ENCODE peak calls at places on chromosomes 2 and 18, in nine cellular contexts. R, O, G, P, I, U, M, Y and N are unnamed samples.

GRCh38 chr2:239544846-239545465 is 144.1 kb upstream of the HDAC4 start:
- DNase-seq in M (no peak), G (no peak), R (no peak), Y (no peak), I (no peak), U (no peak), P (peak), O (no peak), N (no peak)

GRCh38 chr2:128781888-128782385 is 463.3 kb upstream of the HS6ST1 start:
- DNase-seq in P (no peak), I (peak), G (no peak), R (no peak), U (no peak), Y (no peak), M (no peak), O (no peak), N (no peak)

GRCh38 chr18:9782073-9782857 is 74.2 kb downstream of the RAB31 start:
- DNase-seq in O (no peak), Y (no peak), U (no peak), R (no peak), P (no peak), I (peak), G (peak), M (no peak), N (no peak)

GRCh38 chr2:90207454-90208058 is 1516.1 kb downstream of the RPIA start:
- DNase-seq in U (no peak), I (no peak), Y (no peak), O (no peak), P (no peak), R (no peak), M (no peak), G (peak), N (no peak)

GRCh38 chr2:111706481-111707001 is 177.5 kb downstream of the ANAPC1 start:
- DNase-seq in O (no peak), M (no peak), R (no peak), G (no peak), P (no peak), U (no peak), I (no peak), Y (no peak), N (no peak)

GRCh38 chr18:31030574-31031278 is 11.8 kb downstream of the DSC3 start:
- DNase-seq in Y (no peak), P (no peak), R (no peak), I (no peak), M (no peak), U (no peak), G (no peak), O (no peak), N (no peak)

GRCh38 chr2:157420771-157421323 is 23.0 kb downstream of the CYTIP start:
- DNase-seq in I (no peak), M (no peak), R (no peak), O (no peak), G (peak), Y (no peak), P (no peak), U (no peak), N (no peak)

GRCh38 chr2:66596229-66596628 is 161.3 kb downstream of the MEIS1 start:
- DNase-seq in P (no peak), G (no peak), M (no peak), O (no peak), I (no peak), U (no peak), R (no peak), Y (no peak), N (no peak)

GRCh38 chr18:48893559-48894265 is 57.1 kb downstream of the SMAD7 start:
- DNase-seq in R (no peak), U (no peak), G (no peak), M (no peak), O (no peak), P (no peak), Y (peak), I (no peak), N (no peak)

GRCh38 chr2:128640166-128640846 is 321.6 kb upstream of the HS6ST1 start:
- DNase-seq in U (no peak), O (no peak), I (no peak), M (no peak), G (no peak), R (no peak), P (no peak), Y (no peak), N (no peak)

GRCh38 chr2:112885503-112885897 is 25.5 kb upstream of the IL37 start:
- DNase-seq in O (no peak), I (no peak), G (no peak), P (no peak), R (no peak), Y (no peak), M (no peak), U (no peak), N (no peak)

GRCh38 chr2:23436346-23437099 is 51.5 kb downstream of the KLHL29 start:
- DNase-seq in O (no peak), G (no peak), M (no peak), P (no peak), U (no peak), Y (no peak), R (no peak), I (no peak), N (no peak)

GRCh38 chr2:66509326-66509811 is 74.4 kb downstream of the MEIS1 start:
- DNase-seq in O (no peak), U (peak), M (no peak), I (no peak), R (no peak), P (no peak), G (no peak), Y (no peak), N (no peak)

GRCh38 chr2:132489150-132489549 is 72.5 kb downstream of the GPR39 start:
- DNase-seq in R (no peak), G (no peak), M (no peak), P (no peak), O (no peak), I (no peak), Y (peak), U (no peak), N (no peak)

GRCh38 chr2:237705225-237705524 is 77.8 kb downstream of the LRRFIP1 start:
- DNase-seq in I (no peak), M (no peak), Y (no peak), U (no peak), P (no peak), O (no peak), R (no peak), G (no peak), N (no peak)

GRCh38 chr2:11344956-11345671 is 678 bp upstream of the ROCK2 start:
- DNase-seq in O (peak), P (no peak), M (peak), R (peak), U (peak), Y (peak), I (peak), G (peak), N (peak)

GRCh38 chr2:30233142-30233961 is 2.0 kb downstream of the LBH start:
- DNase-seq in R (no peak), G (no peak), P (no peak), U (no peak), M (peak), Y (no peak), I (no peak), O (no peak), N (no peak)

GRCh38 chr2:240224676-240225075 is 84.2 kb upstream of the OTOS start:
- DNase-seq in U (no peak), I (no peak), R (no peak), O (no peak), Y (no peak), P (no peak), G (no peak), M (no peak), N (no peak)

GRCh38 chr2:174343638-174344455 is 9.1 kb downstream of the SP9 start:
- DNase-seq in R (no peak), Y (peak), U (no peak), O (no peak), G (no peak), I (no peak), M (no peak), P (no peak), N (no peak)

GRCh38 chr2:84459028-84459943 is at the start of gene SUCLG1:
- DNase-seq in Y (peak), G (peak), M (peak), I (peak), U (peak), P (peak), O (peak), R (peak), N (peak)

GRCh38 chr2:197500503-197501179 is 462 bp downstream of the HSPE1 start:
- DNase-seq in P (no peak), Y (no peak), I (no peak), M (no peak), U (no peak), G (no peak), R (no peak), O (no peak), N (no peak)

GRCh38 chr18:59994357-59994756 is 94.6 kb downstream of the PMAIP1 start:
- DNase-seq in P (no peak), Y (no peak), U (no peak), R (no peak), M (no peak), O (no peak), I (no peak), G (peak), N (no peak)

GRCh38 chr18:44765451-44765850 is 84.8 kb downstream of the SETBP1 start:
- DNase-seq in G (no peak), M (no peak), O (no peak), I (no peak), R (no peak), U (no peak), Y (no peak), P (no peak), N (no peak)

GRCh38 chr2:1993711-1994682 is 249.7 kb upstream of the PXDN start:
- DNase-seq in M (no peak), O (no peak), P (no peak), U (no peak), I (no peak), R (no peak), Y (no peak), G (no peak), N (no peak)

GRCh38 chr2:129912871-129913694 is 66.4 kb upstream of the RAB6C start:
- DNase-seq in O (no peak), Y (no peak), M (no peak), I (no peak), R (no peak), P (no peak), U (no peak), G (no peak), N (no peak)

GRCh38 chr2:128604045-128604444 is 285.4 kb upstream of the HS6ST1 start:
- DNase-seq in I (no peak), G (no peak), P (no peak), M (no peak), O (no peak), R (no peak), Y (no peak), U (no peak), N (no peak)

GRCh38 chr18:13283746-13284145 is 65.2 kb downstream of the LDLRAD4 start:
- DNase-seq in G (no peak), U (no peak), R (no peak), O (no peak), Y (no peak), P (no peak), I (peak), M (no peak), N (no peak)

GRCh38 chr2:15638720-15639119 is 47.1 kb downstream of the DDX1 start:
- DNase-seq in I (no peak), O (no peak), R (no peak), U (peak), M (no peak), Y (no peak), P (no peak), G (no peak), N (no peak)

GRCh38 chr2:43114210-43114609 is 112.2 kb downstream of the ZFP36L2 start:
- DNase-seq in I (no peak), R (no peak), U (peak), G (no peak), P (no peak), M (no peak), Y (no peak), O (no peak), N (no peak)

GRCh38 chr2:16708173-16708572 is 42.5 kb upstream of the CYRIA start:
- DNase-seq in G (no peak), Y (no peak), U (no peak), M (no peak), I (no peak), P (no peak), R (no peak), O (no peak), N (no peak)

GRCh38 chr18:42164556-42164955 is 209.5 kb downstream of the PIK3C3 start:
- DNase-seq in P (no peak), Y (no peak), I (no peak), U (no peak), G (no peak), O (no peak), R (no peak), M (no peak), N (no peak)

GRCh38 chr2:23526114-23526513 is 141.1 kb downstream of the KLHL29 start:
- DNase-seq in Y (peak), M (no peak), R (peak), U (no peak), P (no peak), O (no peak), I (no peak), G (no peak), N (no peak)

GRCh38 chr2:209425082-209426071 is 1.5 kb downstream of the MAP2 start:
- DNase-seq in U (no peak), Y (no peak), I (no peak), R (no peak), P (no peak), O (no peak), M (no peak), G (peak), N (no peak)

GRCh38 chr2:68837164-68837860 is 33.9 kb downstream of the BMP10 start:
- DNase-seq in P (peak), G (peak), O (peak), U (no peak), I (peak), M (peak), R (peak), Y (peak), N (no peak)

GRCh38 chr2:124327293-124327692 is 302.2 kb downstream of the CNTNAP5 start:
- DNase-seq in P (no peak), M (no peak), O (no peak), Y (no peak), U (no peak), I (no peak), G (no peak), R (no peak), N (no peak)

GRCh38 chr2:216838146-216838545 is 21.7 kb downstream of the TNP1 start:
- DNase-seq in I (no peak), U (no peak), Y (peak), M (no peak), O (no peak), G (no peak), P (no peak), R (no peak), N (no peak)

GRCh38 chr2:23388756-23389514 is 4.0 kb downstream of the KLHL29 start:
- DNase-seq in Y (no peak), U (no peak), R (no peak), I (no peak), P (no peak), M (no peak), G (no peak), O (no peak), N (no peak)

GRCh38 chr2:219125225-219125885 is 35.3 kb downstream of the NHEJ1 start:
- DNase-seq in O (no peak), Y (peak), M (no peak), G (peak), R (peak), I (no peak), U (no peak), P (no peak), N (no peak)

DNA sequence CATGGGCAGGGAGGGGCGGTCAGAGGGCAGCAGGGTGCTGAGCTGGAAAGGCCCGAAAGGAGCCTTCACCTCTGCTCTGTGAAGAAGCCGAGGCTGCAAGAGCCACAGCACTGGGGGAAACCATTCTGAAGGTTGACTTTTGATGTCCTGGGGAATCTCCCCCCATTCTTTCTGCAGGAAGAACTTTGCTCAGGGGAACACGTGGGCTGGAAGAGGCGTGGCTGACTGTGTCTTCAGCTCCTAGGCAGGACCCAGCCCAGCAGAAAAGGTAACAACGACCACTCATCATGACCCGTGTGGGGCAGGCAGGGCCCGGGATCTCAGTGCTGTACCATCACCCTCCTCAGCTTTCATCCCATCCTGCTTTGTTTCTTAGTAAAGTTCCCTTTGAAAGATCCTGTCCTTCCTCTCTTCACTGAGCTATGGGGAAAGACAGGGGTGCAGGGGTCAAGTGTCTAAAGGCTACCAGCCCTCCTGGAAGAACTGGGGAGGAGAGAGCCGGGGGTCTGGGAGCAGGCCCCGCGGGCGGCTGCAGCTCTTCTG is 312.7 kb downstream of the CELF4 start:
- DNase-seq in I (no peak), U (no peak), R (no peak), Y (no peak), G (no peak), O (no peak), M (no peak), P (no peak), N (no peak)
- H3K4me3 ChIP-seq in I (no peak), U (no peak), R (peak), Y (no peak), G (no peak), O (no peak), M (peak), P (no peak), N (no peak)

GRCh38 chr2:233139875-233140585 is 79.9 kb downstream of the INPP5D start:
- DNase-seq in U (no peak), M (no peak), P (no peak), O (no peak), I (no peak), G (no peak), R (no peak), Y (no peak), N (no peak)
- H3K4me3 ChIP-seq in U (peak), M (no peak), P (no peak), O (no peak), I (no peak), G (no peak), R (no peak), Y (no peak), N (no peak)

GRCh38 chr2:650343-651310 is 26.6 kb downstream of the TMEM18 start:
- DNase-seq in R (no peak), Y (no peak), U (no peak), G (no peak), M (no peak), P (no peak), I (no peak), O (no peak), N (no peak)
- H3K4me3 ChIP-seq in R (no peak), Y (no peak), U (no peak), G (no peak), M (no peak), P (no peak), I (no peak), O (no peak), N (no peak)

GRCh38 chr2:160213511-160213910 is 13.4 kb upstream of the ITGB6 start:
- DNase-seq in M (no peak), Y (no peak), U (no peak), R (no peak), P (no peak), I (no peak), O (no peak), G (no peak), N (no peak)

GRCh38 chr2:160209457-160209856 is 9.4 kb upstream of the ITGB6 start:
- DNase-seq in O (no peak), Y (no peak), I (no peak), R (no peak), U (no peak), M (no peak), G (peak), P (no peak), N (no peak)

GRCh38 chr2:160220001-160220400 is 19.9 kb upstream of the ITGB6 start:
- DNase-seq in G (no peak), Y (no peak), P (no peak), U (no peak), M (no peak), I (no peak), O (no peak), R (no peak), N (no peak)

GRCh38 chr2:160210599-160211138 is 10.6 kb upstream of the ITGB6 start:
- DNase-seq in Y (peak), U (no peak), P (peak), M (peak), G (peak), R (peak), I (peak), O (peak), N (no peak)

DNA sequence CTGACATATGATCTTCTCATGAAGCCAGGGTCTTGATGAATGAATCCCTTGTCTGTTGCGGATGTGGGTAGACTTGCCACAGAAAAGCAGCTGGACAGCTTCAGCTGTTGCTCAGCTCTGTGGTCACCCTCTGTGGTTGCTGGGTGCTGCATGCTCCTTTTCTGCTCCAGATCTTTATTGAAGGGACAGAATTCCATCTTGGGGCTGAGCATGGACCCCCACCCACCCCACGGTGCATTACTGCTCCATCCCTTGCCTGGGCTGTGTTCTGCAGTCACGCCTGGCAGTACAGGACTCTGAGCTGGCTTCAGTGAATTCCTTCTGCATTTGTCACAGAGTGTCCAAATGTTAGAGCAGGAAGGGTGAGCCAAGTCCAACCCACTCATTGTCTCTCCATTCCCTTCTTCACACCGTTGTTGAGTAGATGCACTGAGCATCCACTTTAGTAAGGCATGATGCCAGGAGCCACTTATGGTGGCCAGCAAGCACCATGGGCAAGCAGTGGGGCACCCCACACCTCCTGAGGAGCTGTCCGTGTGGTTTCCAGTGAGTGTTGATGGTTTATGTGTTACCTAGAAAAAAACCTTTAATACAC is 14.5 kb upstream of the ITGB6 start:
- DNase-seq in O (no peak), I (no peak), P (no peak), M (no peak), Y (no peak), G (peak), R (peak), U (peak), N (no peak)
- H3K4me3 ChIP-seq in O (no peak), I (no peak), P (no peak), M (no peak), Y (no peak), G (no peak), R (no peak), U (no peak), N (no peak)

DNA sequence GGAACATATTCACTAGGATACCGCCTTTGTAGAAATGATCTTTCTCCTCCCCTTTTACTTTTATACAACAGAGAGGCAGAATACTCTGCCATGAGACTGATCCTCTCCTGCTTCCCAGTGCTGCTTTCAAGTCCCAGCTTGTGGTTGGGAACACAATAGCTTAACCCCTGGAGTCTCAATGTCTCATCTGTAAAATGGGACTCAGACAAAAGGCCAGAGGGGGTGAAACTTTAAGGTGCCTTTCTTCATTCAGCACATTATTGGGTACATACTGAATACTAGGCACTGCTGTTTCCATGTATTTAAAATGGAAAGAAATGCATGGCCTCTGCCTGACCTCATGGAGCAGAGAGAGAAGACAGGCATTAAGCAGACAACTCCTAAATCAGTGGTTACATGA is 53.8 kb downstream of the MAP4K4 start:
- DNase-seq in G (no peak), I (no peak), P (no peak), Y (no peak), M (no peak), O (no peak), R (no peak), U (no peak), N (no peak)
- H3K4me3 ChIP-seq in G (no peak), I (no peak), P (no peak), Y (no peak), M (no peak), O (no peak), R (no peak), U (no peak), N (no peak)

GRCh38 chr2:41697389-41697788 is 350.4 kb upstream of the PKDCC start:
- DNase-seq in R (no peak), U (no peak), Y (peak), M (no peak), I (no peak), G (no peak), P (no peak), O (no peak), N (no peak)

GRCh38 chr2:41701231-41701630 is 346.6 kb upstream of the PKDCC start:
- DNase-seq in G (no peak), U (no peak), P (no peak), I (no peak), Y (no peak), R (no peak), O (no peak), M (no peak), N (no peak)

GRCh38 chr2:41695714-41696113 is 352.1 kb upstream of the PKDCC start:
- DNase-seq in M (no peak), Y (no peak), O (no peak), U (no peak), R (no peak), G (no peak), P (no peak), I (no peak), N (no peak)

GRCh38 chr2:41703123-41703522 is 344.7 kb upstream of the PKDCC start:
- DNase-seq in Y (no peak), I (no peak), O (no peak), R (no peak), M (no peak), P (no peak), G (no peak), U (no peak), N (no peak)

GRCh38 chr2:41698787-41699422 is 348.9 kb upstream of the PKDCC start:
- DNase-seq in I (no peak), O (no peak), P (no peak), G (peak), M (no peak), Y (peak), R (peak), U (no peak), N (no peak)
- H3K4me3 ChIP-seq in I (peak), O (no peak), P (no peak), G (no peak), M (no peak), Y (no peak), R (no peak), U (no peak), N (peak)